ENCODE peak calls at places on chromosomes 11 and 22, in four cellular contexts. S is SK-N-SH, E is GM12878, T is K562. W is an unnamed sample.

GRCh38 chr11:94885133-94885532 is 88.2 kb downstream of the CWC15 start:
- DNase-seq in S (no peak), E (peak; percentile 31), T (no peak), W (no peak)

GRCh38 chr22:22937894-22938480 is 50.4 kb downstream of the IGLL5 start:
- DNase-seq in S (no peak), E (no peak), T (peak; percentile 53), W (no peak)

GRCh38 chr11:72721689-72722049 is 30.5 kb downstream of the ARAP1 start:
- DNase-seq in S (no peak), E (no peak), T (no peak), W (no peak)

GRCh38 chr11:42407379-42407778 is 904.4 kb upstream of the API5 start:
- DNase-seq in S (peak; percentile 25), E (no peak), T (no peak), W (no peak)

GRCh38 chr11:93741882-93742226 is 382 bp downstream of the C11orf54 start:
- DNase-seq in S (no peak), E (no peak), T (peak; percentile 50), W (peak; percentile 71)

GRCh38 chr22:30675436-30675835 is 7.8 kb upstream of the DUSP18 start:
- DNase-seq in S (no peak), E (no peak), T (peak; percentile 59), W (no peak)

GRCh38 chr11:120335596-120335927 is 651 bp upstream of the ARHGEF12 start:
- DNase-seq in S (no peak), E (no peak), T (no peak), W (peak; percentile 13)

GRCh38 chr11:12207384-12208150 is 97.2 kb downstream of the MICAL2 start:
- DNase-seq in S (no peak), E (no peak), T (no peak), W (no peak)

GRCh38 chr11:34585870-34586654 is 34.8 kb upstream of the EHF start:
- DNase-seq in S (peak; percentile 33), E (peak; percentile 20), T (peak; percentile 38), W (peak; percentile 49)

GRCh38 chr11:71563401-71563800 is 2.0 kb upstream of the KRTAP5-10 start:
- DNase-seq in S (peak; percentile 65), E (no peak), T (peak; percentile 52), W (peak; percentile 67)

GRCh38 chr11:130390071-130390758 is 38.2 kb downstream of the ADAMTS8 start:
- DNase-seq in S (no peak), E (no peak), T (no peak), W (peak; percentile 40)

GRCh38 chr11:3947084-3947483 is 91.6 kb downstream of the STIM1 start:
- DNase-seq in S (no peak), E (peak; percentile 76), T (no peak), W (no peak)

GRCh38 chr22:25002241-25002985 is 49.9 kb downstream of the KIAA1671 start:
- DNase-seq in S (no peak), E (no peak), T (no peak), W (no peak)

GRCh38 chr22:22377335-22377734 is 131.2 kb downstream of the ZNF280B start:
- DNase-seq in S (no peak), E (no peak), T (no peak), W (no peak)

GRCh38 chr22:22085702-22086500 is 103.3 kb upstream of the TOP3B start:
- DNase-seq in S (peak; percentile 44), E (no peak), T (no peak), W (no peak)

GRCh38 chr22:49502126-49502826 is 325.4 kb downstream of the BRD1 start:
- DNase-seq in S (no peak), E (no peak), T (no peak), W (peak; percentile 53)

GRCh38 chr22:50089231-50090140 is at the start of gene MOV10L1:
- DNase-seq in S (peak; percentile 67), E (no peak), T (peak; percentile 73), W (no peak)

GRCh38 chr11:99257131-99257530 is 236.4 kb downstream of the CNTN5 start:
- DNase-seq in S (no peak), E (no peak), T (no peak), W (no peak)

GRCh38 chr11:70572974-70573260 is 174.6 kb downstream of the CTTN start:
- DNase-seq in S (no peak), E (no peak), T (no peak), W (no peak)

GRCh38 chr11:103494491-103494890 is 385.3 kb downstream of the DYNC2H1 start:
- DNase-seq in S (no peak), E (no peak), T (no peak), W (no peak)

GRCh38 chr11:2526808-2527381 is 82.1 kb downstream of the KCNQ1 start:
- DNase-seq in S (no peak), E (no peak), T (peak; percentile 36), W (no peak)

GRCh38 chr11:26930518-26931247 is 63.2 kb upstream of the FIBIN start:
- DNase-seq in S (no peak), E (no peak), T (no peak), W (no peak)

GRCh38 chr11:100908746-100909145 is 220.9 kb downstream of the PGR start:
- DNase-seq in S (no peak), E (no peak), T (no peak), W (no peak)

GRCh38 chr11:104198576-104198975 is 34.6 kb upstream of the PDGFD start:
- DNase-seq in S (no peak), E (no peak), T (no peak), W (no peak)

GRCh38 chr22:46129390-46130041 is 20.8 kb upstream of the PPARA start:
- DNase-seq in S (no peak), E (no peak), T (no peak), W (no peak)

DNA sequence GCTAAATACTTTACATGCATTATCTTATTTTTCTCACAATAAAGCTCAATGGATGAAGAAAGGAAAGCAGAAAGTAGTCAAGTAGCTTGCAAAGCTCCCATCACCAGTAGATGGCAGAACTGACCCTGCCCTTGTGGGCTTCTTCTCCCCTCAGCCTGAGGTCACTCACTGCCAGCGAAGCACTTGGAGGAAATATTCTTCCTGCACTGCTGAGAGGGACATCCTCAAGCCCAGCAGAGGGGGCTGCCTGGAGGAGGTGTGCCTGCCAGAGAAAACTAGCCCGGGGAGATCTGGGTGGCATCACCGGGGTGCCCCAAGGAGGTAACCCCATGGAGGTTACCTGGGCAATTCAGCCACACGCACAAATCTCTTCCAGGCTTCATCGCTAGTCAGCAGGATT is 6.6 kb downstream of the APOL4 start:
- DNase-seq in S (peak; percentile 57), E (no peak), T (no peak), W (peak; percentile 59)
- TF ChIP-seq RCOR1 in S (no peak), E (no peak), T (no peak), W (no peak)

DNA sequence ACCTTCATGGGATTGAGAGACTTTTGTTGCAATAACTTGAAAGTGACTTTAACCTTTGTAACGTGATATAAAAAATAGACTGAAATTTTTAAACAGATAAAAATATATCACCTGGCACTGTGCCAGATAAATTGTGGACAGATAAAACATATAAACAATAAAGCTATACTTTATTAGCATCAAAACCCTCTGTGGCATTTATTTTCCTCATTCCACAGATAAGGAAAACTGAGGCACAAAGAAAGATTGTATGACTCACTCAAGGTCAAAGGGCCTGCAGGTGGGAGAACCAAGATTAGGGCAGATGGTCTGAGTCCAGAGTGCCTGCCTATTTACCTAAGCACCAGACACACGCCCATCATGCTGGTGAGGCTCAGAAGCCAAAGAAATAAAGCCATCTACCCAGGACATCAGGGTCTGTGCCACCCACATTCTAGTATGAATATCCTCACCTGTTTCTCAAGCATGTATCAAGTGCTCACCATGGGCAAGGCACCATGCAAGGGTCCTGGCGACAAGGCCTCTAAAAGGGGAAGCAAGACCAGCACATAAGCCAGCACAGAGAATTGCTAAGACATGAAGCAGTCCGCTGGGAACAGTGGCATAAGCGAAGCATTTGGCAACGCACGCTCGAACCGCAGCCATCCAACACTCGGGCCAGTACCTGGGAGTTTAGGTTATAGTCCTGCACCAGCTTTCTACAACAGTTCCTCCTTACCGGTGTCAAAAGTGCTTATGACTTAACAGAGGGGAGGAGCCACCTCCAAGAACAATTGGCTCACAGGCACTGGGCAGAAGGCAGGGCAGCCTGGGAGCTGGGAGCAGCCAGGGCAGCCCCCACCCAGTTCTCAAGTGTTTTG is 17.6 kb downstream of the MYH9 start:
- DNase-seq in S (no peak), E (no peak), T (peak; percentile 57), W (peak; percentile 58)
- TF ChIP-seq CHD2 in S (no peak), E (no peak), T (no peak), W (no peak)

DNA sequence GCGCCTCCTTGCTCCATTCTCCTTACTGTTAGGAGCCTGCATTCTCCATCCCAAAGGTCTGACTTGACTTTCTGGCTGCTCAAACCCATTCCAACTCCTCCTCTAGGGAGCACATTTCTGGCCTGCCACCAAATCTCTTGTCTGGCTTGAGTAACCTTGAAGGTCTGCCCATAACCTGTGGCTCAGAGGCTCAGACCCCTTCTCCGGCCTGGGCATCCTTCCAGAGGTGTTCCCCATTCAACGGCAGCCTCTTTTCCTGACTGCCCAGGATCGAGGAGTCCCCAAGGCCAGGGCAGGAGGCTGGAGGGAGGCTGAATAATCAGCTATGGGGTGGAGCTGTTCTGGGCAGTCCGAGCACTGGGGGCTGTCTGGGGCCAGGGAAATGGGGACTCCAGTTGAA is 2.2 kb downstream of the RAD9A start:
- DNase-seq in S (no peak), E (no peak), T (no peak), W (no peak)
- TF ChIP-seq RCOR1 in S (no peak), E (no peak), T (no peak), W (no peak)

DNA sequence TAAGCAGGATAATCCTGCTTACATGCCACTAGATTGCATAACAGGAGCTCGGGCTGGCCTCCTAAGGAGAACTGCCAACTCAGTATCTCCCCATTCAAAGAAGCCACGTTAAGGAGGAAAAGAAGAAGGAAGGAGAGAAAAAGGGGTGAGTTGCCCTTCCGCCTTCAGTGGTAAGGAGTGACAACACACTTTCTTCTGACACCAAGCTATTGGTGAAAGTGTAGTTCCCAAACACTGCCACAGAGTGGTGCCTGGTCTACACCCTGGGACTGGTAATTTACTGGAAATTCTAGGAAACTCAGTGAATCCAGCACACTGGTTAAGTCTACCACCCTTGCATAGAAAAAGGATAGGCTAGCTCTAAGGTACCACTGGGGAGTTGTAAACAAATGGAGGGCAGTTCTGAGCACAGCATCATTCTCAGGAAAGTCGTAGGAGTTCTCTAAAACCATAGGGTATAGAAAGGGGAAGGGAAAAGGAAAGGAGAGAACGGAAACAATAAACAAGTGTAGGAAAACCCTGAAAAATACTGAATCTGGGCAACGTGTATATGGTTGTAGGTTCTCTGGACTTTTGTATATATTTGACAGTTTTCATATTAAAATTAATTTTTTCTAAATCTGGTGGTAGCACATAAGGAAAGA is 58.2 kb downstream of the RRAS2 start:
- DNase-seq in S (peak; percentile 61), E (no peak), T (peak; percentile 48), W (peak; percentile 69)
- TF ChIP-seq CHD2 in S (peak; percentile 23), E (no peak), T (no peak), W (no peak)

GRCh38 chr11:57233702-57234101 is 3.3 kb downstream of the APLNR start:
- DNase-seq in S (no peak), E (no peak), T (no peak), W (no peak)

GRCh38 chr11:57239348-57239747 is 2.3 kb upstream of the APLNR start:
- DNase-seq in S (no peak), E (no peak), T (no peak), W (no peak)

GRCh38 chr11:57237204-57237681 is at the start of gene APLNR:
- DNase-seq in S (no peak), E (no peak), T (peak; percentile 63), W (no peak)

GRCh38 chr11:57240007-57240406 is 3.0 kb upstream of the APLNR start:
- DNase-seq in S (peak; percentile 47), E (no peak), T (no peak), W (no peak)

GRCh38 chr11:57235761-57236703 is 1.0 kb downstream of the APLNR start:
- DNase-seq in S (no peak), E (no peak), T (no peak), W (no peak)
- TF ChIP-seq RCOR1 in S (no peak), E (no peak), T (no peak), W (no peak)

GRCh38 chr11:134662629-134663360 is 250.8 kb upstream of the B3GAT1 start:
- DNase-seq in S (no peak), E (no peak), T (no peak), W (no peak)
- TF ChIP-seq CHD2 in S (no peak), E (no peak), T (no peak), W (no peak)

W was measured in A549.